ENCODE peak calls at places on chromosomes 4 and X, in six cellular contexts. A is heart left ventricle, I is breast epithelium, J is body of pancreas, Q is brain microvascular endothelial cell, N is tibial artery. U is an unnamed sample.

GRCh38 chr4:120842046-120842445 is 80.5 kb downstream of the PRDM5 start:
- DNase-seq in A (no peak), I (no peak), J (no peak), Q (peak), N (no peak), U (peak)

GRCh38 chrX:50812995-50813842 is 775 bp downstream of the SHROOM4 start:
- DNase-seq in A (peak), I (peak), J (peak), Q (peak), N (peak), U (no peak)

GRCh38 chrX:8913665-8914409 is 112.7 kb upstream of the FAM9A start:
- DNase-seq in A (peak), I (no peak), J (peak), Q (no peak), N (peak), U (peak)

GRCh38 chrX:134006484-134007161 is 21.2 kb upstream of the GPC3 start:
- DNase-seq in A (no peak), I (no peak), J (no peak), Q (no peak), N (no peak), U (no peak)

GRCh38 chrX:44054863-44055601 is 81.8 kb upstream of the NDP start:
- DNase-seq in A (no peak), I (no peak), J (no peak), Q (no peak), N (no peak), U (no peak)

GRCh38 chr4:173001571-173001970 is 167.0 kb upstream of the GALNT7 start:
- DNase-seq in A (no peak), I (no peak), J (no peak), Q (no peak), N (no peak), U (no peak)

GRCh38 chrX:40733691-40734090 is 1.7 kb downstream of the MED14 start:
- DNase-seq in A (no peak), I (no peak), J (no peak), Q (no peak), N (no peak), U (no peak)

GRCh38 chr4:14025093-14025492 is 397.6 kb upstream of the BOD1L1 start:
- DNase-seq in A (no peak), I (no peak), J (no peak), Q (no peak), N (no peak), U (no peak)

GRCh38 chr4:33914386-33914785 is 2329.9 kb downstream of the ARAP2 start:
- DNase-seq in A (no peak), I (no peak), J (no peak), Q (no peak), N (no peak), U (no peak)

GRCh38 chrX:49282647-49283011 is 13.0 kb downstream of the PPP1R3F start:
- DNase-seq in A (no peak), I (no peak), J (no peak), Q (peak), N (no peak), U (no peak)

GRCh38 chrX:138711399-138712347 is at the start of gene FGF13:
- DNase-seq in A (peak), I (no peak), J (peak), Q (no peak), N (peak), U (no peak)

GRCh38 chr4:113756005-113756410 is 5.5 kb downstream of the CAMK2D start:
- DNase-seq in A (no peak), I (no peak), J (no peak), Q (peak), N (no peak), U (no peak)

GRCh38 chr4:178823673-178824072 is 1381.4 kb upstream of the AGA start:
- DNase-seq in A (no peak), I (no peak), J (no peak), Q (no peak), N (no peak), U (no peak)

GRCh38 chr4:181006509-181007290 is 1236.5 kb upstream of the TENM3 start:
- DNase-seq in A (no peak), I (no peak), J (no peak), Q (no peak), N (no peak), U (no peak)

GRCh38 chr4:176193126-176193525 is 2.3 kb downstream of the SPATA4 start:
- DNase-seq in A (no peak), I (no peak), J (no peak), Q (no peak), N (no peak), U (no peak)

GRCh38 chr4:90951037-90951436 is 823.8 kb downstream of the CCSER1 start:
- DNase-seq in A (no peak), I (no peak), J (peak), Q (peak), N (no peak), U (peak)

GRCh38 chrX:7112071-7112470 is 35.4 kb upstream of the STS start:
- DNase-seq in A (no peak), I (no peak), J (no peak), Q (no peak), N (no peak), U (no peak)

GRCh38 chrX:7111518-7111917 is 36.0 kb upstream of the STS start:
- DNase-seq in A (no peak), I (no peak), J (no peak), Q (no peak), N (no peak), U (no peak)

GRCh38 chrX:7110821-7111276 is 36.7 kb upstream of the STS start:
- DNase-seq in A (no peak), I (no peak), J (no peak), Q (no peak), N (no peak), U (no peak)

GRCh38 chrX:7108995-7109634 is 38.4 kb upstream of the STS start:
- DNase-seq in A (no peak), I (no peak), J (no peak), Q (no peak), N (no peak), U (no peak)

GRCh38 chrX:7109838-7110793 is 37.4 kb upstream of the STS start:
- DNase-seq in A (no peak), I (no peak), J (no peak), Q (no peak), N (no peak), U (no peak)
- H3K27ac ChIP-seq in A (no peak), I (no peak), J (no peak), Q (no peak), N (no peak), U (no peak)

GRCh38 chrX:16457239-16457638 is 192.7 kb upstream of the S100G start:
- DNase-seq in A (no peak), I (no peak), J (no peak), Q (no peak), N (no peak), U (no peak)

DNA sequence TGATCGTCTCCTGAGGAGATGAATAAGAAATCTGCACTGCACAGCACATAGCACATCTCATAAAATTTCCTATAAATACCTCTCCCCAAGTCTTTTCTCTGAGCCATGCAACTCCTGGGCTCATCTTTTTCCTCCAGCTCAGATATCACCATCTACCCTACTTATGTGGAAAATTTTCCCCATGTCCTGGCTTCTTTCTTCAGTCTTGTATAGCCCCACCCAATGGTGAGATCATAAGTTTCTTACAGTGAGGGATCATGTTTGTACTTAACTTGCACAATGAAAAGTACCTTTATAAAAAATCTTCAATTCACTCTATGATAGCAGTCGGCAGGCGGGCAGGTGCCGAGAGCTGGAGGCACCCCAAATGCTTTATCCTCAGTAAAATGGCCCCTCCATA is 198.6 kb upstream of the S100G start:
- DNase-seq in A (no peak), I (no peak), J (no peak), Q (no peak), N (no peak), U (no peak)
- TF ChIP-seq CTCF in A (no peak), I (no peak), J (no peak), Q (no peak), N (no peak), U (no peak)

GRCh38 chr4:1792158-1792831 is 798 bp upstream of the FGFR3 start:
- DNase-seq in A (no peak), I (no peak), J (no peak), Q (no peak), N (no peak), U (no peak)

GRCh38 chr4:1794809-1795303 is 1.8 kb downstream of the FGFR3 start:
- DNase-seq in A (no peak), I (no peak), J (no peak), Q (no peak), N (no peak), U (no peak)

GRCh38 chr4:1793940-1794808 is 1.1 kb downstream of the FGFR3 start:
- DNase-seq in A (no peak), I (no peak), J (no peak), Q (no peak), N (no peak), U (no peak)

GRCh38 chr4:1792832-1793495 is at the start of gene FGFR3:
- DNase-seq in A (peak), I (no peak), J (peak), Q (no peak), N (no peak), U (no peak)

GRCh38 chr4:1793496-1793840 is 375 bp downstream of the FGFR3 start:
- DNase-seq in A (peak), I (no peak), J (peak), Q (no peak), N (no peak), U (no peak)
- H3K4me3 ChIP-seq in A (peak), I (peak), J (no peak), Q (peak), N (peak), U (peak)

GRCh38 chr4:10023050-10023419 is 1.7 kb upstream of the SLC2A9 start:
- DNase-seq in A (no peak), I (no peak), J (no peak), Q (no peak), N (no peak), U (no peak)

GRCh38 chr4:10020106-10020505 is 1.2 kb downstream of the SLC2A9 start:
- DNase-seq in A (no peak), I (no peak), J (no peak), Q (no peak), N (no peak), U (no peak)

GRCh38 chr4:10019521-10020051 is 1.7 kb downstream of the SLC2A9 start:
- DNase-seq in A (no peak), I (no peak), J (no peak), Q (no peak), N (no peak), U (no peak)

GRCh38 chr4:10022346-10023049 is 1.2 kb upstream of the SLC2A9 start:
- DNase-seq in A (no peak), I (no peak), J (no peak), Q (no peak), N (no peak), U (no peak)

DNA sequence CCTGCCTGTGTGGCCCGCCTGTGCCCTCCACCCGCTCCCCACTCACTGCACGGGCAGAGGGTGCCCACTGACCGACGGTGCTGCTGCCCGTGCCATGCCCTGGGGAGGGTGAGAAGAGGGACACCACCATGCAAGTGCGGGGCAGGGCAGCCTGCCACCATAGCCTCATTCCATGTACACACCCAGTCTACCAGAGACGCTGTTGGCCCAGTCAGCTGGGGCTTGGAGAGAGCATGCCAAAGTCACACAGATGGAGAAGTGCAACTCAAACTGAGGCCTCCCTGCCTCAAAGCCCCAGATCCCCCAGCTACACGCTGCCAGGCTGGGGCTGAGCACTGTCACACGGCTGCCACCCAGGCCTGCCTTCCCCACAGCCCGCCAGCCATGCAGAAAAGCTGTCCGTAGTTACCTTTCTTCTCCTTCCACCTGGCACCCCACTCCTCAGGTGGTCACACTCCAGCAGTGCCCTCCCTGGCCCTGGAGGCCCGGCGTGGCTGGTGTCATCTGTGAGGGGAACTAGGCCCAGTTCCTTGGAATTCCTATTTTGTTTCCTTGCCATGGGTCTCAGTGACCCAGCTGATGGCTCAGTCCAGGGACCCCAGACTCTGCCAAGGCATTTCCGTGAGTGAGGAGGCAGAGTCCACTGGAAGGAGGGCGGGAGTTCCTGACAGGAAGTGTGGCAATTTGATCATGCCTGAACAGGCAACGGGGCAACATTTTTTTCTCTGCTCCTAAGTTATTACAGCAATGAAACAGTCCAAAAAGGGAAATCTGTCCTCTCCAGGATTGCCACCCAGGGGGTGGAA is at the start of gene SLC2A9:
- DNase-seq in A (no peak), I (no peak), J (no peak), Q (no peak), N (peak), U (no peak)
- H3K27ac ChIP-seq in A (peak), I (peak), J (no peak), Q (no peak), N (peak), U (no peak)

GRCh38 chrX:106959897-106960296 is 39.7 kb downstream of the CLDN2 start:
- DNase-seq in A (no peak), I (no peak), J (peak), Q (peak), N (no peak), U (no peak)
- TF ChIP-seq CTCF in A (no peak), I (no peak), J (no peak), Q (peak), N (no peak), U (peak)

DNA sequence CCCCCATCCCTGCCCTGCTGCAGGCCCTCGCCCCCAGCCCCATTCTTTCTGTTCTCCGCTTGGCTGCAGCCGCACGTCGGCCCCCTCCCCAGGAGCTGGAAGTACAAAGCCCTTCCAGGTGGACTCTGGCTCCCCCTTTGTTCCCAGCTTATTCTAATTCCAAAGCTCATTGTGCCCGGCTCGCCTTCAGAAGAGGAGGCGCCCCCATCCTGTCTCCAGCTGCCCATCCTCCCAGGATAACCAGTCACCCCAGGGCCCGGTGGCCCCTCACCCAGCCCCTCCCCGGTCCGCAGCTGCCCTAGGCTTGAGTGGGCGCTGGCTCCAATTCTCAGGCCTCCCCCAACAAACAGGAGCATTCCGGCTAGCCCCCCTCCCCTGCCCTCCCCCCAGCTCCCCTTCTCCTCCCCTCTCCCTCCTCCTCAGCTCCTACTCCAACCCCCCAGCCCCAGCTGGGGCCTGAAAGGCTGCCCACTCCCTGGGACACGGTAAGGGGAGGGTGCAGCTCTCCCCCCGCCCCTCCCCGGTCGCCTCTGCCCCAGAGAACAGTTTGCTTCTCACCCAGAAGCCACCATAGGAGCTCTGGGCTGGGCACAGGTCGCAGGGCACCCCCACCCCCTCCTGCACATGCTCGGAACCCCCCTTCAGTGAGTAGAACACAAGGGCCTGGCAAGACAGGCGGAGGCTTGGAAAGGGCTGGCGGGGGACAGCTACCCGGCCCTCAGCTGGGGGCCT is 3.1 kb upstream of the SLC6A8 start:
- DNase-seq in A (peak), I (peak), J (no peak), Q (no peak), N (no peak), U (no peak)
- H3K4me3 ChIP-seq in A (no peak), I (no peak), J (no peak), Q (no peak), N (no peak), U (no peak)

GRCh38 chr4:45033676-45034410 is 307.5 kb upstream of the GNPDA2 start:
- DNase-seq in A (peak), I (no peak), J (no peak), Q (no peak), N (no peak), U (no peak)
- H3K27ac ChIP-seq in A (no peak), I (no peak), J (no peak), Q (no peak), N (no peak), U (no peak)

GRCh38 chr4:17124767-17125166 is 226.3 kb upstream of the LDB2 start:
- DNase-seq in A (no peak), I (no peak), J (no peak), Q (no peak), N (no peak), U (no peak)
- TF ChIP-seq CTCF in A (no peak), I (no peak), J (no peak), Q (peak), N (no peak), U (peak)